ENCODE peak calls at places on chromosomes 12 and 14, in nine cellular contexts. S is heart left ventricle, X is PC-3, Y is IMR-90, N is lower lobe of right lung, R is pancreas, A is activated B cell treated with CpG ODN at 0.5 μM for 24 hours, F is foreskin keratinocyte, J is mucosa of descending colon. P is an unnamed sample.

GRCh38 chr14:93049867-93050331 is 65.8 kb downstream of the ITPK1 start:
- ATAC-seq in Y (peak), X (peak), S (no peak), F (no peak), A (no peak), N (no peak), R (peak), J (peak), P (peak)

GRCh38 chr14:73878436-73878835 is 8.2 kb upstream of the ZNF410 start:
- ATAC-seq in F (no peak), A (no peak), X (no peak), J (no peak), Y (peak), N (peak), S (no peak), R (no peak), P (no peak)

GRCh38 chr14:102544034-102544744 is 34.6 kb upstream of the ANKRD9 start:
- ATAC-seq in R (no peak), N (peak), F (no peak), Y (no peak), J (peak), S (no peak), A (no peak), X (peak), P (peak)

GRCh38 chr14:81450100-81450531 is 50.0 kb upstream of the STON2 start:
- ATAC-seq in J (peak), F (peak), X (no peak), A (no peak), R (peak), S (peak), Y (no peak), N (peak), P (peak)

GRCh38 chr12:124904306-124905098 is 9.9 kb downstream of the UBC start:
- ATAC-seq in A (no peak), F (peak), Y (peak), S (peak), J (peak), N (peak), R (peak), X (peak), P (peak)

GRCh38 chr12:109580272-109580671 is 6.7 kb downstream of the MVK start:
- ATAC-seq in J (no peak), X (no peak), Y (no peak), S (no peak), A (no peak), N (no peak), F (no peak), R (no peak), P (no peak)

GRCh38 chr14:24999157-24999556 is 50.8 kb downstream of the STXBP6 start:
- ATAC-seq in F (no peak), Y (no peak), N (no peak), A (no peak), R (no peak), X (no peak), J (no peak), S (no peak), P (no peak)

GRCh38 chr12:49301759-49302158 is 6.8 kb downstream of the PRPH start:
- ATAC-seq in Y (no peak), R (no peak), F (no peak), J (no peak), A (no peak), S (no peak), N (no peak), X (no peak), P (no peak)

GRCh38 chr14:52032196-52032865 is 36.5 kb downstream of the NID2 start:
- ATAC-seq in Y (no peak), A (no peak), N (no peak), X (no peak), F (no peak), S (no peak), R (no peak), J (no peak), P (no peak)

GRCh38 chr14:50875359-50876090 is 3.7 kb downstream of the ABHD12B start:
- ATAC-seq in J (peak), X (peak), Y (peak), F (peak), S (no peak), N (no peak), R (no peak), A (peak), P (no peak)

GRCh38 chr14:68603682-68604360 is 189.0 kb downstream of the ZFP36L1 start:
- ATAC-seq in S (no peak), R (no peak), N (peak), F (no peak), A (no peak), Y (no peak), X (no peak), J (no peak), P (no peak)

GRCh38 chr12:19412844-19413243 is 26.4 kb upstream of the AEBP2 start:
- ATAC-seq in X (no peak), R (no peak), N (no peak), S (no peak), Y (no peak), A (no peak), F (no peak), J (no peak), P (peak)

GRCh38 chr12:119247007-119247719 is 68.4 kb downstream of the HSPB8 start:
- ATAC-seq in R (no peak), A (no peak), N (no peak), S (peak), J (no peak), F (no peak), X (no peak), Y (no peak), P (no peak)

GRCh38 chr12:1030779-1031178 is 39.8 kb downstream of the ERC1 start:
- ATAC-seq in A (no peak), F (no peak), Y (no peak), N (no peak), R (no peak), J (no peak), X (no peak), S (no peak), P (no peak)

GRCh38 chr14:24262821-24263733 is at the start of gene TGM1:
- ATAC-seq in R (no peak), N (no peak), J (no peak), S (no peak), A (no peak), X (no peak), F (no peak), Y (no peak), P (no peak)

GRCh38 chr12:120662879-120663278 is 22.5 kb downstream of the CABP1 start:
- ATAC-seq in J (no peak), Y (no peak), N (no peak), S (no peak), A (peak), R (no peak), X (no peak), F (no peak), P (no peak)

GRCh38 chr12:10554971-10555481 is 49.3 kb downstream of the EIF2S3B start:
- ATAC-seq in X (no peak), J (no peak), A (no peak), S (no peak), F (no peak), Y (no peak), N (no peak), R (no peak), P (no peak)

GRCh38 chr12:48980389-48980952 is 2.3 kb downstream of the WNT1 start:
- ATAC-seq in X (no peak), J (peak), F (peak), R (peak), N (peak), S (no peak), Y (no peak), A (no peak), P (no peak)

GRCh38 chr12:77102691-77103090 is 37.3 kb upstream of the E2F7 start:
- ATAC-seq in A (no peak), Y (peak), X (peak), F (peak), S (no peak), J (no peak), N (no peak), R (no peak), P (no peak)

GRCh38 chr14:68397827-68398226 is 395.0 kb downstream of the ZFP36L1 start:
- ATAC-seq in S (no peak), J (no peak), X (no peak), N (peak), A (no peak), Y (peak), R (peak), F (no peak), P (no peak)

GRCh38 chr12:95648990-95649791 is 97.9 kb upstream of the USP44 start:
- ATAC-seq in R (peak), A (no peak), F (peak), S (no peak), J (peak), N (no peak), X (peak), Y (peak), P (peak)

GRCh38 chr12:58443273-58443980 is 476.9 kb downstream of the LRIG3 start:
- ATAC-seq in Y (peak), A (no peak), F (peak), R (peak), X (peak), J (peak), S (no peak), N (peak), P (no peak)

GRCh38 chr14:102993523-102993922 is 63.8 kb downstream of the CDC42BPB start:
- ATAC-seq in N (peak), Y (peak), F (peak), X (peak), A (no peak), J (peak), R (peak), S (no peak), P (no peak)

GRCh38 chr12:104721065-104721458 is 237.0 kb downstream of the SLC41A2 start:
- ATAC-seq in S (no peak), J (no peak), R (no peak), F (no peak), Y (no peak), X (no peak), A (no peak), N (no peak), P (no peak)

GRCh38 chr14:71474291-71474690 is 457.9 kb upstream of the RGS6 start:
- ATAC-seq in N (no peak), R (no peak), J (no peak), A (no peak), S (no peak), Y (no peak), F (peak), X (no peak), P (no peak)

GRCh38 chr12:109247831-109248654 is 61.0 kb downstream of the FOXN4 start:
- ATAC-seq in S (no peak), R (peak), Y (no peak), N (no peak), X (no peak), J (peak), F (no peak), A (no peak), P (no peak)

GRCh38 chr12:110676171-110676570 is 12.7 kb downstream of the HVCN1 start:
- ATAC-seq in J (no peak), R (no peak), Y (no peak), F (no peak), N (no peak), A (no peak), X (no peak), S (no peak), P (no peak)

GRCh38 chr12:57169969-57170368 is 22.6 kb upstream of the LRP1-AS start:
- ATAC-seq in J (no peak), A (no peak), R (no peak), F (no peak), Y (no peak), S (no peak), X (no peak), N (no peak), P (no peak)

GRCh38 chr14:104392001-104392395 is 187.6 kb upstream of the C14orf180 start:
- ATAC-seq in R (no peak), S (no peak), F (no peak), J (no peak), A (no peak), Y (no peak), N (no peak), X (no peak), P (no peak)

GRCh38 chr14:94619297-94619696 is 7.1 kb downstream of the SERPINA3 start:
- ATAC-seq in R (no peak), N (no peak), J (no peak), F (no peak), A (no peak), Y (no peak), X (no peak), S (no peak), P (no peak)
- TF ChIP-seq CTCF in R (no peak), N (no peak), J (no peak), F (no peak), A (no peak), Y (no peak), X (no peak), S (no peak), P (no peak)

GRCh38 chr14:77305696-77306095 is 15.0 kb downstream of the POMT2 start:
- ATAC-seq in R (no peak), J (no peak), A (no peak), X (no peak), N (no peak), F (no peak), S (no peak), Y (no peak), P (no peak)

GRCh38 chr14:77301103-77301502 is 19.6 kb downstream of the POMT2 start:
- ATAC-seq in A (peak), J (peak), S (peak), X (peak), N (peak), R (peak), F (peak), Y (peak), P (no peak)

GRCh38 chr14:77303417-77304156 is 17.1 kb downstream of the POMT2 start:
- ATAC-seq in R (peak), J (peak), N (peak), F (peak), Y (peak), X (peak), A (no peak), S (no peak), P (peak)

GRCh38 chr14:77299776-77300175 is 20.9 kb downstream of the POMT2 start:
- ATAC-seq in A (no peak), X (no peak), R (no peak), F (no peak), N (no peak), S (no peak), Y (no peak), J (peak), P (no peak)

GRCh38 chr14:77302926-77303325 is 17.8 kb downstream of the POMT2 start:
- ATAC-seq in S (no peak), F (peak), Y (peak), A (no peak), R (peak), X (peak), N (peak), J (peak), P (no peak)
- TF ChIP-seq CTCF in S (no peak), F (peak), Y (no peak), A (no peak), R (no peak), X (peak), N (no peak), J (no peak), P (no peak)

DNA sequence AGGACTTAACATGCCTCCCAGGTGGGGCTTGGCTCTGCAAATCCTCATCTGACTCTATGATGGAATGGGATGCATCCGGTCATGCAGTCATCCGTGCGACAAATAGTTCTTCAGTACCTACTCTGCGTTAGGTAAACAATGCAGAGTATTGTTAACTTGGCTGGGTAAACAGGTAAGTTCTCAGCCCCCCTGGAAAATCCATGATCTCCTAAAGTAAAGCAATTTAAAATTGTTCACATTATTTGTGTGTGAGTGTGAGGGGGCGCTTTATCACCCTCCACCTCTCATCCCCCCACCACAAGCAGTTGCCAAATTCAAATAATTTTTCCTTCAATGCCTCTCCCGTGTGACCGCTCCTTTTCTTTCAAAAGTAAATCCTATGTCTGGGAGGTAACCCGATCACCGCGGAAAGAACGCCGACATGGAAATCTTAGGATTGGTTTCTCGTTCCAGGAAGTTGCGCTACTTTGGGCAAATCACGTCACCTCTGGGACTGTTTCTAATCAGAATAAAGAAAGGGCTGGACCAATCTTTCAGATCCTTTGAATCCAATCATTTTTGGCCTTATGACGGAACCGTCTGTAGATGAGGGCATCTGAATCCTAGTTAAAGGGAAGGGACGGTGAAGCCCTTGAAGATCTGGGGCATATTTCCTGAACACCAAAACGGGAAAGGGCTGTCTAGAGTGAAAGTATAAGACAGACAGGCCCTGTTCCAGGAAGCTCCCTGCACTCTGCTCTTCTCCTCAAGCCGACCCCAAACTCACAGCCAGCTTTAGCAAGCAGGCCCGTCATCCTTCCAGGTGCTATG is 44.0 kb upstream of the SINHCAF start:
- ATAC-seq in S (peak), Y (peak), R (peak), F (peak), J (peak), A (no peak), N (peak), X (no peak), P (peak)
- TF ChIP-seq CTCF in S (no peak), Y (no peak), R (no peak), F (no peak), J (no peak), A (no peak), N (no peak), X (no peak), P (no peak)

GRCh38 chr12:65990592-65990991 is 140.0 kb downstream of the LLPH start:
- ATAC-seq in S (no peak), J (no peak), N (no peak), R (no peak), X (no peak), Y (no peak), A (no peak), F (no peak), P (no peak)

GRCh38 chr12:65988596-65988995 is 142.0 kb downstream of the LLPH start:
- ATAC-seq in J (no peak), F (no peak), X (no peak), N (no peak), A (no peak), R (no peak), S (no peak), Y (no peak), P (no peak)

GRCh38 chr12:65984227-65984479 is 146.4 kb downstream of the LLPH start:
- ATAC-seq in J (no peak), Y (no peak), R (no peak), A (no peak), N (no peak), F (no peak), S (no peak), X (no peak), P (no peak)

GRCh38 chr12:65986047-65986446 is 144.5 kb downstream of the LLPH start:
- ATAC-seq in A (no peak), J (no peak), R (no peak), S (no peak), X (no peak), Y (no peak), N (no peak), F (no peak), P (no peak)
- TF ChIP-seq CTCF in A (no peak), J (no peak), R (no peak), S (no peak), X (no peak), Y (no peak), N (no peak), F (no peak), P (no peak)

DNA sequence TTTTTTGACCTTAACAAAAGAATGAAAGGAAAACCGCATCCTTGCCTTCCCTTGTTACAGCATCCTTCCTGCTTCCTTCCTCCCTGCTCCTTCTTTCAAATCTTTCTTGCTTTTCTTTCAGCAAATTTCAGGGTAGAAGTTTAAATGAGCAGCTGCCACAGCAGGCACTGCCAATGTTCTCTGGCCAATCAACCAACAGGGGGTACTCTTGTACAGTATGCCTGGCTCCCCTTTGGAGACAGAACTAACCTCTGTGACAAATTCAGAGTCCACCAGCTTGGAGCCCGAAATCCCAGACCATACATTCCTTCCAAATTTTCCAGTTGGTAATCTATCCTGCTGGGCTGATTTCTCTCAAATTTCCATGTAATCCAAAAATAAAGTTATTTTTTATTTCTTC is 609.8 kb upstream of the LMO3 start:
- ATAC-seq in R (no peak), S (no peak), J (no peak), F (no peak), N (no peak), Y (no peak), X (no peak), A (no peak), P (no peak)
- TF ChIP-seq CTCF in R (no peak), S (no peak), J (no peak), F (no peak), N (no peak), Y (no peak), X (peak), A (no peak), P (no peak)

P was measured in gastroesophageal sphincter.